ENCODE peak calls at places on chromosomes 5 and 9, in four cellular contexts. L is transverse colon, C is IMR-90, G is heart left ventricle. E is an unnamed sample.
A peak's percentile ranks its signal among the peaks of the same experiment; 100 is the strongest.

GRCh38 chr5:73591102-73591695 is 25.7 kb downstream of the UTP15 start:
- DNase-seq in C (peak; percentile 90), G (peak; percentile 41), L (peak; percentile 17), E (peak; percentile 20)

GRCh38 chr5:52150501-52150900 is 637.2 kb upstream of the ITGA1 start:
- DNase-seq in G (no peak), C (no peak), L (no peak), E (no peak)

GRCh38 chr9:105206821-105207699 is 37.4 kb upstream of the SLC44A1 start:
- DNase-seq in L (no peak), G (no peak), C (peak; percentile 50), E (no peak)

GRCh38 chr9:120544441-120544840 is 35.5 kb downstream of the CDK5RAP2 start:
- DNase-seq in L (no peak), G (no peak), C (no peak), E (no peak)

GRCh38 chr9:70947086-70947485 is 174.3 kb downstream of the TRPM3 start:
- DNase-seq in L (no peak), G (no peak), C (peak; percentile 27), E (no peak)

GRCh38 chr9:2502760-2503159 is 118.8 kb upstream of the VLDLR start:
- DNase-seq in L (no peak), C (peak; percentile 35), G (no peak), E (no peak)

GRCh38 chr9:15243086-15243485 is 63.9 kb downstream of the TTC39B start:
- DNase-seq in L (no peak), C (peak; percentile 55), G (no peak), E (no peak)

GRCh38 chr9:89038354-89039091 is 47.3 kb downstream of the S1PR3 start:
- DNase-seq in G (no peak), C (peak; percentile 97), L (no peak), E (peak; percentile 68)

GRCh38 chr9:121757286-121757595 is 105.8 kb downstream of the DAB2IP start:
- DNase-seq in L (no peak), C (no peak), G (no peak), E (no peak)

GRCh38 chr5:9622891-9623547 is 7.1 kb downstream of the TAS2R1 start:
- DNase-seq in G (no peak), C (peak; percentile 93), L (no peak), E (no peak)

GRCh38 chr9:33439731-33440130 is 7.7 kb downstream of the AQP3 start:
- DNase-seq in C (no peak), G (no peak), L (no peak), E (no peak)

GRCh38 chr5:3282841-3283240 is 312.8 kb upstream of the IRX1 start:
- DNase-seq in C (no peak), L (no peak), G (no peak), E (no peak)
- TF ChIP-seq POLR2A in C (no peak), L (no peak), G (no peak), E (no peak)

GRCh38 chr9:18437315-18438200 is 36.4 kb upstream of the ADAMTSL1 start:
- DNase-seq in G (peak; percentile 41), C (peak; percentile 65), L (no peak), E (peak; percentile 16)
- TF ChIP-seq POLR2A in G (no peak), C (no peak), L (no peak), E (no peak)

DNA sequence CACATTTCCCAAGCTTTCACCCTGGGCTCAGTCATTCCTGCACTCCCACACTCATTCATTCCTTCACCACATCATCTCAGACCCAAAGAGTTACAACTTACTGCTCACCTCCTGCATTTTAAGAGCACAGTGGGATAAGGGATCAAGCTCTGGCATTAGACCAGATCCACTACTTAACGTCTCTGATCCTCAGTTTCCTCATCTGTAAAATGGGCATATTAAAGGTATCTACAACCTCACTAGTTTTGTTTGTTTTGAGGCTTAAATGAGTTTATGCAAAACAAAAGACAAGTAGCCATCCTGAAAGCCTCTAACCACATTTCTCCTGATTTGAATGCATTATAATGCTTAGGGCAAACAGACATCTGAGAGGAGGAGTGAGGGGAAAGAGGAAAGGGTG is 77.6 kb downstream of the KLHL3 start:
- DNase-seq in C (no peak), G (no peak), L (no peak), E (no peak)
- TF ChIP-seq POLR2A in C (no peak), G (no peak), L (no peak), E (no peak)

GRCh38 chr5:138663561-138663960 is 88.4 kb upstream of the HSPA9 start:
- DNase-seq in G (peak; percentile 11), C (no peak), L (no peak), E (no peak)
- TF ChIP-seq POLR2A in G (no peak), C (no peak), L (no peak), E (no peak)

GRCh38 chr5:136081192-136081591 is 51.5 kb upstream of the SMAD5 start:
- DNase-seq in L (no peak), C (no peak), G (no peak), E (no peak)

GRCh38 chr5:136080113-136080482 is 51.3 kb downstream of the TGFBI start:
- DNase-seq in C (no peak), L (no peak), G (no peak), E (no peak)

GRCh38 chr5:136082390-136083193 is 50.1 kb upstream of the SMAD5 start:
- DNase-seq in C (peak; percentile 77), G (peak; percentile 85), L (peak; percentile 63), E (peak; percentile 59)

GRCh38 chr5:136079195-136079985 is 50.6 kb downstream of the TGFBI start:
- DNase-seq in C (no peak), L (no peak), G (no peak), E (no peak)

GRCh38 chr5:136080483-136081180 is 51.8 kb downstream of the TGFBI start:
- DNase-seq in L (peak; percentile 90), G (peak; percentile 86), C (peak; percentile 94), E (peak; percentile 78)
- TF ChIP-seq POLR2A in L (peak; percentile 53), G (peak; percentile 44), C (peak; percentile 82), E (peak; percentile 70)

DNA sequence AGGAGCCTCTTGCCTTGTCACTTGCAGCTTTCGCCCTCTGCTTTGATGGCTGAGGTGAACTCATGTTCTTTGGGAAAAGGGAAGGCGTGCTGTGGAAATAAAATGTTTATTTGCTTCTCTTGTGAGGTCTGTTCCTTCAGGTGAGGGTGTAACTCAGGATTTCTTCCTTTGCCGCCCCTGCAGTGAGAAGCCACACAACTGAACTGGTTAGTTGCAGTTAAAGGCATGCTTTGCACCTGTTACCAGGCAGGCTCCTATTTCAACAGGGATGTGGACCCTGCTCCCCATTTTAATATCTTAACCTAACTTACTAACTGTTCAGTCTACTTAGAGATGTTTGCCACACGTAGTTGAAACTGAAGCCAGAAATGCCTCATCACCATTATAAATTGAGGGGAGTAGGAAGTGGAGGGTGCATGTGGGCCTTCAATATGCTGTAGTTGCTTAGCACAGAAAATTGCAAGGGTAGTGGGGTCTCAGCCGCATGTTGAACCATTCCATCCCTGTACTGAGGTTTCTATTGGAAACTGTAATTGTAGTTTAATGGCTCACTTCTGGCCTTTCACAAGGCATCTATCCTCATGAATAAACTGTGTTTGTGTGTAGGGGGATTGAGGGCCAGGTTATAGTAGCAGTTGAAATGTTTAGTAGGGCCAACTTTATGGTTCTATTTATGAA is 7.9 kb downstream of the RACK1 start:
- DNase-seq in G (no peak), L (no peak), C (no peak), E (no peak)
- TF ChIP-seq POLR2A in G (no peak), L (no peak), C (peak; percentile 52), E (no peak)

E was measured in H54.